ENCODE peak calls at places on chromosomes 13 and 19, in four cellular contexts. M is mesothelial cell of epicardium; W is activated CD4-positive, alpha-beta memory T cell treated with anti-CD3 and anti-CD28 coated beads, Interleukin-2, amount 10 ng/mL, durations not matched to agents 7 days and 5 days; D is MCF 10A. B is an unnamed sample.

GRCh38 chr19:58037927-58038687 is 4.3 kb downstream of the ZSCAN1 start:
- DNase-seq in M (no peak), W (no peak), D (no peak), B (no peak)

GRCh38 chr19:44570984-44571684 is 41.7 kb upstream of the CEACAM20 start:
- DNase-seq in M (no peak), W (peak), D (peak), B (peak)

GRCh38 chr19:44803442-44804428 is 5.2 kb upstream of the BCAM start:
- DNase-seq in M (no peak), W (no peak), D (no peak), B (peak)

GRCh38 chr19:19937403-19937802 is 36.7 kb downstream of the ZNF93 start:
- DNase-seq in M (no peak), W (no peak), D (no peak), B (no peak)

GRCh38 chr19:37855098-37855497 is 51.3 kb downstream of the WDR87 start:
- DNase-seq in M (no peak), W (no peak), D (no peak), B (peak)

GRCh38 chr19:41872775-41873647 is 4.1 kb upstream of the CD79A start:
- DNase-seq in M (no peak), W (peak), D (peak), B (peak)

GRCh38 chr13:95643814-95644598 is 500 bp downstream of the DZIP1 start:
- DNase-seq in M (no peak), W (no peak), D (peak), B (peak)

GRCh38 chr19:55586976-55587668 is 6.5 kb upstream of the ZNF579 start:
- DNase-seq in M (peak), W (peak), D (peak), B (peak)

GRCh38 chr19:46718157-46718933 is 1.4 kb upstream of the PRKD2 start:
- DNase-seq in M (no peak), W (peak), D (peak), B (peak)

GRCh38 chr13:87259479-87260083 is 411.6 kb upstream of the SLITRK5 start:
- DNase-seq in M (no peak), W (no peak), D (peak), B (peak)

GRCh38 chr19:5515737-5516136 is 52.0 kb downstream of the TINCR start:
- DNase-seq in M (no peak), W (no peak), D (no peak), B (no peak)

GRCh38 chr19:6711078-6711361 is 9.4 kb downstream of the C3 start:
- DNase-seq in M (no peak), W (no peak), D (no peak), B (no peak)

GRCh38 chr13:112072531-112073244 is 5.7 kb downstream of the SOX1 start:
- DNase-seq in M (no peak), W (no peak), D (no peak), B (no peak)

GRCh38 chr13:79918620-79919019 is 422.3 kb downstream of the SPRY2 start:
- DNase-seq in M (no peak), W (no peak), D (no peak), B (peak)

GRCh38 chr13:37540228-37540627 is 58.3 kb downstream of the POSTN start:
- DNase-seq in M (no peak), W (no peak), D (no peak), B (peak)

GRCh38 chr13:21849323-21849722 is 178.4 kb downstream of the FGF9 start:
- DNase-seq in M (no peak), W (no peak), D (no peak), B (peak)

GRCh38 chr19:40274585-40275544 is 10.3 kb downstream of the AKT2 start:
- DNase-seq in M (no peak), W (peak), D (no peak), B (no peak)

GRCh38 chr19:11881151-11881800 is 6.3 kb upstream of the ZNF69 start:
- DNase-seq in M (peak), W (peak), D (peak), B (peak)

GRCh38 chr13:29771247-29771646 is 79.2 kb downstream of the UBL3 start:
- DNase-seq in M (no peak), W (no peak), D (peak), B (peak)

GRCh38 chr19:5936308-5936980 is 22.4 kb downstream of the CAPS start:
- DNase-seq in M (no peak), W (no peak), D (no peak), B (no peak)

GRCh38 chr19:46347985-46348384 is 1.1 kb downstream of the PPP5C start:
- DNase-seq in M (no peak), W (no peak), D (no peak), B (no peak)